ENCODE peak calls at places on chromosome 6, in eight cellular contexts. P is GOT3; Y is Caco-2; E is lower lobe of right lung; T is left cardiac atrium; Q is COR-L47; U is germinal center; K is CD4-positive, alpha-beta T cell. W is an unnamed sample.

GRCh38 chr6:73657201-73657600 is 3.4 kb upstream of the SLC17A5 start:
- DNase-seq in P (no peak), Y (no peak), E (no peak), T (no peak), Q (no peak), U (no peak), K (no peak), W (no peak)

GRCh38 chr6:165082631-165083030 is 226.8 kb downstream of the C6orf118 start:
- DNase-seq in P (no peak), Y (no peak), E (no peak), T (no peak), Q (no peak), U (no peak), K (no peak), W (no peak)

GRCh38 chr6:25312034-25312620 is 33.0 kb downstream of the CARMIL1 start:
- DNase-seq in P (no peak), Y (no peak), E (no peak), T (no peak), Q (no peak), U (no peak), K (no peak), W (no peak)

GRCh38 chr6:111602481-111603404 is 2.9 kb downstream of the TRAF3IP2 start:
- DNase-seq in P (no peak), Y (no peak), E (no peak), T (peak), Q (no peak), U (no peak), K (no peak), W (no peak)

GRCh38 chr6:67933278-67933677 is 701.8 kb upstream of the ADGRB3 start:
- DNase-seq in P (no peak), Y (peak), E (no peak), T (no peak), Q (no peak), U (no peak), K (no peak), W (no peak)

GRCh38 chr6:74870403-74870802 is 335.4 kb downstream of the COL12A1 start:
- DNase-seq in P (no peak), Y (peak), E (no peak), T (no peak), Q (no peak), U (no peak), K (no peak), W (no peak)

GRCh38 chr6:20334334-20334733 is 67.3 kb upstream of the E2F3 start:
- DNase-seq in P (no peak), Y (no peak), E (no peak), T (peak), Q (no peak), U (no peak), K (no peak), W (no peak)

GRCh38 chr6:137697267-137697938 is 169.7 kb upstream of the TNFAIP3 start:
- DNase-seq in P (no peak), Y (peak), E (no peak), T (peak), Q (no peak), U (no peak), K (no peak), W (no peak)

GRCh38 chr6:29995346-29995777 is 53.0 kb downstream of the HLA-A start:
- DNase-seq in P (no peak), Y (no peak), E (no peak), T (no peak), Q (no peak), U (no peak), K (no peak), W (no peak)

GRCh38 chr6:7108964-7109836 is 1.4 kb downstream of the RREB1 start:
- DNase-seq in P (no peak), Y (peak), E (peak), T (peak), Q (peak), U (peak), K (peak), W (no peak)